ENCODE peak calls at places on chromosomes 16 and 17, in nine cellular contexts. F, M, Q, L, G, A, R, I and T are unnamed samples.

GRCh38 chr17:82023447-82024241 is 539 bp downstream of the LRRC45 start:
- ATAC-seq in I (no peak), F (no peak), A (peak; percentile 22), M (peak; percentile 2), G (peak; percentile 1), R (no peak), L (peak; percentile 0), Q (peak; percentile 12), T (peak; percentile 0)

GRCh38 chr16:70571623-70572022 is 48.0 kb downstream of the SF3B3 start:
- ATAC-seq in A (no peak), L (no peak), G (no peak), M (no peak), I (no peak), R (no peak), Q (no peak), F (no peak), T (no peak)

GRCh38 chr17:69954241-69954933 is 120.6 kb upstream of the KCNJ16 start:
- ATAC-seq in M (no peak), A (no peak), I (no peak), G (no peak), R (no peak), L (no peak), Q (no peak), F (no peak), T (no peak)

GRCh38 chr17:33778505-33779398 is 476.3 kb upstream of the CCL2 start:
- ATAC-seq in G (peak; percentile 95), L (peak; percentile 22), R (no peak), I (no peak), M (peak; percentile 53), F (peak; percentile 52), A (peak; percentile 75), Q (peak; percentile 67), T (no peak)

GRCh38 chr16:11251525-11252481 is 4.2 kb downstream of the SOCS1 start:
- ATAC-seq in A (no peak), G (no peak), F (peak; percentile 44), L (no peak), R (no peak), M (no peak), I (peak; percentile 31), Q (no peak), T (no peak)

GRCh38 chr16:85609539-85609938 is 3.6 kb upstream of the GSE1 start:
- ATAC-seq in Q (no peak), R (no peak), I (no peak), A (no peak), G (no peak), L (no peak), M (no peak), F (no peak), T (no peak)

GRCh38 chr17:72393553-72393952 is 272.7 kb downstream of the SOX9 start:
- ATAC-seq in A (no peak), F (no peak), M (no peak), I (no peak), L (no peak), G (no peak), R (no peak), Q (peak; percentile 9), T (no peak)

GRCh38 chr17:58513913-58514794 is at the start of gene MTMR4:
- ATAC-seq in R (peak; percentile 51), L (peak; percentile 36), M (peak; percentile 17), G (peak; percentile 60), Q (peak; percentile 48), A (peak; percentile 77), I (no peak), F (peak; percentile 6), T (peak; percentile 41)

GRCh38 chr16:80346160-80346632 is 194.6 kb upstream of the DYNLRB2 start:
- ATAC-seq in A (no peak), R (no peak), G (no peak), M (no peak), F (peak; percentile 77), Q (no peak), I (no peak), L (peak; percentile 26), T (no peak)

GRCh38 chr17:17778308-17779014 is 58.3 kb downstream of the SREBF1 start:
- ATAC-seq in G (peak; percentile 3), F (no peak), I (no peak), A (no peak), M (no peak), R (peak; percentile 5), L (no peak), Q (peak; percentile 1), T (peak; percentile 8)

GRCh38 chr17:46944931-46945330 is 22.0 kb downstream of the GOSR2 start:
- ATAC-seq in R (no peak), G (no peak), I (no peak), Q (no peak), L (no peak), A (no peak), F (no peak), M (no peak), T (no peak)

GRCh38 chr16:57479043-57479421 is 7.3 kb downstream of the DOK4 start:
- ATAC-seq in R (no peak), M (no peak), A (no peak), I (no peak), F (no peak), Q (no peak), L (no peak), G (no peak), T (no peak)

GRCh38 chr16:84520778-84521770 is 16.6 kb upstream of the MEAK7 start:
- ATAC-seq in I (no peak), R (no peak), A (no peak), Q (peak; percentile 55), M (no peak), F (no peak), G (peak; percentile 85), L (no peak), T (no peak)

GRCh38 chr16:84379731-84380369 is 11.5 kb downstream of the ATP2C2 start:
- ATAC-seq in R (no peak), I (no peak), L (peak; percentile 34), Q (peak; percentile 80), F (no peak), A (no peak), M (no peak), G (peak; percentile 84), T (no peak)

GRCh38 chr16:54178491-54178976 is 108.1 kb downstream of the IRX3 start:
- ATAC-seq in M (no peak), L (no peak), Q (no peak), I (no peak), G (no peak), F (no peak), A (no peak), R (no peak), T (no peak)

GRCh38 chr16:65392831-65393565 is 271.1 kb upstream of the CDH11 start:
- ATAC-seq in A (no peak), G (peak; percentile 42), M (no peak), I (no peak), Q (no peak), F (no peak), L (no peak), R (no peak), T (no peak)

GRCh38 chr16:21565816-21566669 is 33.3 kb upstream of the METTL9 start:
- ATAC-seq in G (no peak), L (no peak), Q (peak; percentile 42), R (no peak), F (peak; percentile 55), M (no peak), A (no peak), I (peak; percentile 28), T (no peak)

GRCh38 chr16:11354407-11354732 is 9.1 kb downstream of the RMI2 start:
- ATAC-seq in Q (no peak), M (no peak), L (no peak), G (no peak), F (peak; percentile 59), R (no peak), A (no peak), I (peak; percentile 38), T (no peak)

GRCh38 chr16:79562166-79562823 is 38.2 kb downstream of the MAF start:
- ATAC-seq in R (no peak), M (no peak), A (no peak), L (no peak), I (no peak), F (no peak), Q (no peak), G (no peak), T (no peak)

GRCh38 chr16:52634528-52634927 is 87.6 kb upstream of the TOX3 start:
- ATAC-seq in M (no peak), R (no peak), Q (no peak), I (no peak), L (no peak), A (no peak), G (no peak), F (no peak), T (no peak)

GRCh38 chr16:49023095-49023494 is 258.5 kb downstream of the CBLN1 start:
- ATAC-seq in Q (peak; percentile 71), G (no peak), R (peak; percentile 57), I (no peak), A (no peak), M (no peak), L (no peak), F (no peak), T (no peak)

GRCh38 chr16:64416232-64417010 is 705.4 kb downstream of the CDH11 start:
- ATAC-seq in L (no peak), I (no peak), F (no peak), G (peak; percentile 79), R (no peak), M (no peak), Q (no peak), A (no peak), T (no peak)